ENCODE peak calls at places on chromosomes 1 and 21, in ten cellular contexts. One of them, this sample, is unnamed.

GRCh38 chr1:60008500-60008899 is 65.1 kb downstream of the C1orf87 start:
- DNase-seq in aorta: no peak
- DNase-seq in dorsolateral prefrontal cortex: no peak
- DNase-seq in astrocyte: no peak
- DNase-seq in SJSA1: no peak
- DNase-seq in tibial artery: no peak
- DNase-seq in MM.1S: no peak
- DNase-seq in coronary artery: no peak
- DNase-seq in IMR-90: no peak
- DNase-seq in Panc1: no peak
- DNase-seq in this sample: no peak

GRCh38 chr1:42949312-42950145 is 9.1 kb downstream of the SLC2A1 start:
- DNase-seq in aorta: no peak
- DNase-seq in dorsolateral prefrontal cortex: no peak
- DNase-seq in astrocyte: peak
- DNase-seq in SJSA1: no peak
- DNase-seq in tibial artery: no peak
- DNase-seq in MM.1S: no peak
- DNase-seq in coronary artery: no peak
- DNase-seq in IMR-90: no peak
- DNase-seq in Panc1: no peak
- DNase-seq in this sample: no peak

GRCh38 chr1:229287257-229287656 is 16.3 kb downstream of the RAB4A start:
- DNase-seq in aorta: no peak
- DNase-seq in dorsolateral prefrontal cortex: no peak
- DNase-seq in astrocyte: no peak
- DNase-seq in SJSA1: no peak
- DNase-seq in tibial artery: no peak
- DNase-seq in MM.1S: no peak
- DNase-seq in coronary artery: no peak
- DNase-seq in IMR-90: no peak
- DNase-seq in Panc1: no peak
- DNase-seq in this sample: no peak

GRCh38 chr1:109634771-109635750 is 15.4 kb downstream of the AMPD2 start:
- DNase-seq in aorta: no peak
- DNase-seq in dorsolateral prefrontal cortex: no peak
- DNase-seq in astrocyte: no peak
- DNase-seq in SJSA1: no peak
- DNase-seq in tibial artery: peak
- DNase-seq in MM.1S: peak
- DNase-seq in coronary artery: peak
- DNase-seq in IMR-90: no peak
- DNase-seq in Panc1: no peak
- DNase-seq in this sample: no peak

GRCh38 chr21:18522181-18522771 is 118.7 kb upstream of the TMPRSS15 start:
- DNase-seq in aorta: no peak
- DNase-seq in dorsolateral prefrontal cortex: no peak
- DNase-seq in astrocyte: peak
- DNase-seq in SJSA1: no peak
- DNase-seq in tibial artery: no peak
- DNase-seq in MM.1S: peak
- DNase-seq in coronary artery: no peak
- DNase-seq in IMR-90: no peak
- DNase-seq in Panc1: no peak
- DNase-seq in this sample: no peak

GRCh38 chr1:186498695-186499389 is 37.9 kb upstream of the PDC start:
- DNase-seq in aorta: no peak
- DNase-seq in dorsolateral prefrontal cortex: no peak
- DNase-seq in astrocyte: peak
- DNase-seq in SJSA1: no peak
- DNase-seq in tibial artery: no peak
- DNase-seq in MM.1S: no peak
- DNase-seq in coronary artery: no peak
- DNase-seq in IMR-90: peak
- DNase-seq in Panc1: no peak
- DNase-seq in this sample: no peak

GRCh38 chr1:166283190-166283589 is 116.4 kb upstream of the FAM78B start:
- DNase-seq in aorta: no peak
- DNase-seq in dorsolateral prefrontal cortex: no peak
- DNase-seq in astrocyte: no peak
- DNase-seq in SJSA1: no peak
- DNase-seq in tibial artery: no peak
- DNase-seq in MM.1S: no peak
- DNase-seq in coronary artery: no peak
- DNase-seq in IMR-90: no peak
- DNase-seq in Panc1: no peak
- DNase-seq in this sample: no peak

GRCh38 chr1:60727553-60727952 is 354.8 kb upstream of the NFIA start:
- DNase-seq in aorta: no peak
- DNase-seq in dorsolateral prefrontal cortex: no peak
- DNase-seq in astrocyte: no peak
- DNase-seq in SJSA1: no peak
- DNase-seq in tibial artery: no peak
- DNase-seq in MM.1S: no peak
- DNase-seq in coronary artery: no peak
- DNase-seq in IMR-90: no peak
- DNase-seq in Panc1: no peak
- DNase-seq in this sample: no peak

GRCh38 chr1:22176258-22176657 is 33.4 kb upstream of the WNT4 start:
- DNase-seq in aorta: no peak
- DNase-seq in dorsolateral prefrontal cortex: no peak
- DNase-seq in astrocyte: no peak
- DNase-seq in SJSA1: no peak
- DNase-seq in tibial artery: no peak
- DNase-seq in MM.1S: peak
- DNase-seq in coronary artery: no peak
- DNase-seq in IMR-90: no peak
- DNase-seq in Panc1: no peak
- DNase-seq in this sample: no peak

GRCh38 chr1:2417083-2417832 is 4.9 kb upstream of the PEX10 start:
- DNase-seq in aorta: no peak
- DNase-seq in dorsolateral prefrontal cortex: no peak
- DNase-seq in astrocyte: no peak
- DNase-seq in SJSA1: no peak
- DNase-seq in tibial artery: no peak
- DNase-seq in MM.1S: no peak
- DNase-seq in coronary artery: no peak
- DNase-seq in IMR-90: no peak
- DNase-seq in Panc1: no peak
- DNase-seq in this sample: no peak

GRCh38 chr1:201274616-201275265 is 8.6 kb upstream of the PKP1 start:
- DNase-seq in aorta: no peak
- DNase-seq in dorsolateral prefrontal cortex: no peak
- DNase-seq in astrocyte: no peak
- DNase-seq in SJSA1: no peak
- DNase-seq in tibial artery: no peak
- DNase-seq in MM.1S: no peak
- DNase-seq in coronary artery: no peak
- DNase-seq in IMR-90: no peak
- DNase-seq in Panc1: no peak
- DNase-seq in this sample: no peak

GRCh38 chr21:33076600-33077329 is 6.8 kb downstream of the OLIG1 start:
- DNase-seq in aorta: no peak
- DNase-seq in dorsolateral prefrontal cortex: no peak
- DNase-seq in astrocyte: no peak
- DNase-seq in SJSA1: no peak
- DNase-seq in tibial artery: no peak
- DNase-seq in MM.1S: no peak
- DNase-seq in coronary artery: no peak
- DNase-seq in IMR-90: no peak
- DNase-seq in Panc1: no peak
- DNase-seq in this sample: no peak

GRCh38 chr1:56648546-56648945 is 3.4 kb downstream of the PRKAA2 start:
- DNase-seq in aorta: no peak
- DNase-seq in dorsolateral prefrontal cortex: no peak
- DNase-seq in astrocyte: no peak
- DNase-seq in SJSA1: no peak
- DNase-seq in tibial artery: no peak
- DNase-seq in MM.1S: no peak
- DNase-seq in coronary artery: no peak
- DNase-seq in IMR-90: no peak
- DNase-seq in Panc1: no peak
- DNase-seq in this sample: no peak

GRCh38 chr1:156959414-156959813 is 39.0 kb downstream of the LRRC71 start:
- DNase-seq in aorta: no peak
- DNase-seq in dorsolateral prefrontal cortex: no peak
- DNase-seq in astrocyte: no peak
- DNase-seq in SJSA1: no peak
- DNase-seq in tibial artery: no peak
- DNase-seq in MM.1S: peak
- DNase-seq in coronary artery: no peak
- DNase-seq in IMR-90: peak
- DNase-seq in Panc1: no peak
- DNase-seq in this sample: no peak

GRCh38 chr1:164610528-164611222 is 51.7 kb downstream of the PBX1 start:
- DNase-seq in aorta: no peak
- DNase-seq in dorsolateral prefrontal cortex: no peak
- DNase-seq in astrocyte: no peak
- DNase-seq in SJSA1: no peak
- DNase-seq in tibial artery: peak
- DNase-seq in MM.1S: no peak
- DNase-seq in coronary artery: no peak
- DNase-seq in IMR-90: no peak
- DNase-seq in Panc1: no peak
- DNase-seq in this sample: no peak

GRCh38 chr1:117051224-117052064 is 8.7 kb upstream of the TTF2 start:
- DNase-seq in aorta: peak
- DNase-seq in dorsolateral prefrontal cortex: no peak
- DNase-seq in astrocyte: no peak
- DNase-seq in SJSA1: no peak
- DNase-seq in tibial artery: no peak
- DNase-seq in MM.1S: no peak
- DNase-seq in coronary artery: no peak
- DNase-seq in IMR-90: no peak
- DNase-seq in Panc1: no peak
- DNase-seq in this sample: no peak

GRCh38 chr1:153542956-153543737 is 2.4 kb upstream of the S100A5 start:
- DNase-seq in aorta: peak
- DNase-seq in dorsolateral prefrontal cortex: no peak
- DNase-seq in astrocyte: no peak
- DNase-seq in SJSA1: no peak
- DNase-seq in tibial artery: peak
- DNase-seq in MM.1S: no peak
- DNase-seq in coronary artery: no peak
- DNase-seq in IMR-90: no peak
- DNase-seq in Panc1: no peak
- DNase-seq in this sample: no peak

GRCh38 chr1:193462629-193463320 is 276.4 kb upstream of the B3GALT2 start:
- DNase-seq in aorta: no peak
- DNase-seq in dorsolateral prefrontal cortex: no peak
- DNase-seq in astrocyte: peak
- DNase-seq in SJSA1: no peak
- DNase-seq in tibial artery: no peak
- DNase-seq in MM.1S: no peak
- DNase-seq in coronary artery: no peak
- DNase-seq in IMR-90: peak
- DNase-seq in Panc1: no peak
- DNase-seq in this sample: no peak

GRCh38 chr1:5888606-5889211 is 103.5 kb downstream of the NPHP4 start:
- DNase-seq in aorta: no peak
- DNase-seq in dorsolateral prefrontal cortex: no peak
- DNase-seq in astrocyte: no peak
- DNase-seq in SJSA1: no peak
- DNase-seq in tibial artery: no peak
- DNase-seq in MM.1S: no peak
- DNase-seq in coronary artery: no peak
- DNase-seq in IMR-90: no peak
- DNase-seq in Panc1: no peak
- DNase-seq in this sample: no peak
- H3K27ac ChIP-seq in aorta: no peak
- H3K27ac ChIP-seq in dorsolateral prefrontal cortex: no peak
- H3K27ac ChIP-seq in astrocyte: no peak
- H3K27ac ChIP-seq in SJSA1: no peak
- H3K27ac ChIP-seq in tibial artery: no peak
- H3K27ac ChIP-seq in MM.1S: no peak
- H3K27ac ChIP-seq in coronary artery: no peak
- H3K27ac ChIP-seq in IMR-90: no peak
- H3K27ac ChIP-seq in Panc1: no peak
- H3K27ac ChIP-seq in this sample: no peak

DNA sequence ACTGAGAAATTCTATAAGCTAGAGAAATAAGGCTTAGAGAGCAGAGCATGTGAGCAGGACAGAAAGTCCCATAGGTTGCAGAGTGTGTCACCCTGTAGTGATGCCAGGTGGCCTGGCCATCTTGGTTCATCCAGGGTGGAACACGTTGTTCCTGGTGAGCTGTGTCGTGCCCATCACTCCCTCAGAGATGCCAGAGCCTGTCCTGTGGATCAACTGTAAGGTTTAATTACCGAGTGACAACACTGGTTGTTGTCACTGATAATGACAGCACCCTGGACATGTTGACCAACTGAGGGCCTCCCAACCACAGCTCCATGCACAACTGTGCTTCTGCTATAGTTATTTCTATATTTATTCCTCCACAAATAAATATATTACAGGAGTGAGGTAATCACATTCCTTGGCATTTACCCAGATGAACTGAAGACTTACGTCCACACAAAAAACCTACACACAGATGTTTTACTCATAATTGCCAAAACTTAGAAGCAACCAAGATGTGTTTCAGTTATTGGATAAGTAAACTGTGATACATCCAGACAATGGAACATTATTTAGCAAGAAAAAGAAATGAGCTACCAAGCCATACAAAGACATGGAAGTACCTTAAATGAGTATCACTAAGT is 6.2 kb downstream of the C1orf198 start:
- DNase-seq in aorta: no peak
- DNase-seq in dorsolateral prefrontal cortex: no peak
- DNase-seq in astrocyte: peak
- DNase-seq in SJSA1: no peak
- DNase-seq in tibial artery: no peak
- DNase-seq in MM.1S: no peak
- DNase-seq in coronary artery: peak
- DNase-seq in IMR-90: peak
- DNase-seq in Panc1: no peak
- DNase-seq in this sample: no peak
- H3K27ac ChIP-seq in aorta: peak
- H3K27ac ChIP-seq in dorsolateral prefrontal cortex: no peak
- H3K27ac ChIP-seq in astrocyte: peak
- H3K27ac ChIP-seq in SJSA1: peak
- H3K27ac ChIP-seq in tibial artery: peak
- H3K27ac ChIP-seq in MM.1S: no peak
- H3K27ac ChIP-seq in coronary artery: peak
- H3K27ac ChIP-seq in IMR-90: peak
- H3K27ac ChIP-seq in Panc1: no peak
- H3K27ac ChIP-seq in this sample: peak

GRCh38 chr1:39409055-39409816 is 82.2 kb upstream of the BMP8A start:
- DNase-seq in aorta: peak
- DNase-seq in dorsolateral prefrontal cortex: peak
- DNase-seq in astrocyte: no peak
- DNase-seq in SJSA1: peak
- DNase-seq in tibial artery: peak
- DNase-seq in MM.1S: peak
- DNase-seq in coronary artery: no peak
- DNase-seq in IMR-90: peak
- DNase-seq in Panc1: no peak
- DNase-seq in this sample: peak
- H3K27ac ChIP-seq in aorta: peak
- H3K27ac ChIP-seq in dorsolateral prefrontal cortex: peak
- H3K27ac ChIP-seq in astrocyte: peak
- H3K27ac ChIP-seq in SJSA1: peak
- H3K27ac ChIP-seq in tibial artery: peak
- H3K27ac ChIP-seq in MM.1S: peak
- H3K27ac ChIP-seq in coronary artery: peak
- H3K27ac ChIP-seq in IMR-90: peak
- H3K27ac ChIP-seq in Panc1: peak
- H3K27ac ChIP-seq in this sample: peak

GRCh38 chr1:162168261-162168660 is 98.8 kb downstream of the NOS1AP start:
- DNase-seq in aorta: no peak
- DNase-seq in dorsolateral prefrontal cortex: no peak
- DNase-seq in astrocyte: no peak
- DNase-seq in SJSA1: no peak
- DNase-seq in tibial artery: no peak
- DNase-seq in MM.1S: no peak
- DNase-seq in coronary artery: no peak
- DNase-seq in IMR-90: no peak
- DNase-seq in Panc1: no peak
- DNase-seq in this sample: no peak
- H3K27ac ChIP-seq in aorta: no peak
- H3K27ac ChIP-seq in dorsolateral prefrontal cortex: no peak
- H3K27ac ChIP-seq in astrocyte: no peak
- H3K27ac ChIP-seq in SJSA1: no peak
- H3K27ac ChIP-seq in tibial artery: no peak
- H3K27ac ChIP-seq in MM.1S: no peak
- H3K27ac ChIP-seq in coronary artery: no peak
- H3K27ac ChIP-seq in IMR-90: no peak
- H3K27ac ChIP-seq in Panc1: peak
- H3K27ac ChIP-seq in this sample: no peak

This sample was measured in caudate nucleus.